ENCODE peak calls at places on chromosomes 2 and 18, in five cellular contexts. One of them, this sample, is unnamed.

GRCh38 chr18:74225193-74225840 is 66.4 kb downstream of the CYB5A start:
- DNase-seq in activated CD8-positive, alpha-beta memory T cell treated with anti-CD3 and anti-CD28 coated beads for 48 hours: no peak
- DNase-seq in A172: no peak
- DNase-seq in ureter: no peak
- DNase-seq in anterior cingulate cortex: no peak
- DNase-seq in this sample: no peak

GRCh38 chr18:49011291-49011746 is 60.6 kb upstream of the SMAD7 start:
- DNase-seq in activated CD8-positive, alpha-beta memory T cell treated with anti-CD3 and anti-CD28 coated beads for 48 hours: no peak
- DNase-seq in A172: no peak
- DNase-seq in ureter: no peak
- DNase-seq in anterior cingulate cortex: no peak
- DNase-seq in this sample: no peak

GRCh38 chr2:73907840-73908452 is 15.1 kb downstream of the ACTG2 start:
- DNase-seq in activated CD8-positive, alpha-beta memory T cell treated with anti-CD3 and anti-CD28 coated beads for 48 hours: no peak
- DNase-seq in A172: peak
- DNase-seq in ureter: no peak
- DNase-seq in anterior cingulate cortex: no peak
- DNase-seq in this sample: no peak

GRCh38 chr18:50973367-50974126 is 5.7 kb downstream of the ELAC1 start:
- DNase-seq in activated CD8-positive, alpha-beta memory T cell treated with anti-CD3 and anti-CD28 coated beads for 48 hours: no peak
- DNase-seq in A172: no peak
- DNase-seq in ureter: no peak
- DNase-seq in anterior cingulate cortex: no peak
- DNase-seq in this sample: no peak

GRCh38 chr2:30230479-30230854 is 867 bp upstream of the LBH start:
- DNase-seq in activated CD8-positive, alpha-beta memory T cell treated with anti-CD3 and anti-CD28 coated beads for 48 hours: no peak
- DNase-seq in A172: no peak
- DNase-seq in ureter: no peak
- DNase-seq in anterior cingulate cortex: no peak
- DNase-seq in this sample: peak

GRCh38 chr2:8885449-8886196 is 48.2 kb upstream of the KIDINS220 start:
- DNase-seq in activated CD8-positive, alpha-beta memory T cell treated with anti-CD3 and anti-CD28 coated beads for 48 hours: no peak
- DNase-seq in A172: no peak
- DNase-seq in ureter: no peak
- DNase-seq in anterior cingulate cortex: no peak
- DNase-seq in this sample: no peak

GRCh38 chr18:23703057-23703986 is 14.1 kb downstream of the LAMA3 start:
- DNase-seq in activated CD8-positive, alpha-beta memory T cell treated with anti-CD3 and anti-CD28 coated beads for 48 hours: no peak
- DNase-seq in A172: peak
- DNase-seq in ureter: no peak
- DNase-seq in anterior cingulate cortex: no peak
- DNase-seq in this sample: peak

GRCh38 chr2:105102963-105103421 is 65.1 kb downstream of the MRPS9 start:
- DNase-seq in activated CD8-positive, alpha-beta memory T cell treated with anti-CD3 and anti-CD28 coated beads for 48 hours: no peak
- DNase-seq in A172: peak
- DNase-seq in ureter: no peak
- DNase-seq in anterior cingulate cortex: no peak
- DNase-seq in this sample: peak

GRCh38 chr2:14016289-14016955 is 616.1 kb upstream of the LRATD1 start:
- DNase-seq in activated CD8-positive, alpha-beta memory T cell treated with anti-CD3 and anti-CD28 coated beads for 48 hours: no peak
- DNase-seq in A172: peak
- DNase-seq in ureter: no peak
- DNase-seq in anterior cingulate cortex: no peak
- DNase-seq in this sample: no peak

GRCh38 chr2:134120160-134120717 is 133.6 kb upstream of the MGAT5 start:
- DNase-seq in activated CD8-positive, alpha-beta memory T cell treated with anti-CD3 and anti-CD28 coated beads for 48 hours: no peak
- DNase-seq in A172: no peak
- DNase-seq in ureter: no peak
- DNase-seq in anterior cingulate cortex: no peak
- DNase-seq in this sample: no peak

GRCh38 chr2:221553333-221553732 is 18.8 kb downstream of the EPHA4 start:
- DNase-seq in activated CD8-positive, alpha-beta memory T cell treated with anti-CD3 and anti-CD28 coated beads for 48 hours: no peak
- DNase-seq in A172: no peak
- DNase-seq in ureter: no peak
- DNase-seq in anterior cingulate cortex: no peak
- DNase-seq in this sample: no peak